ENCODE peak calls at places on chromosome 9, in eight cellular contexts. One of them, this sample, is unnamed.

GRCh38 chr9:101353683-101354082 is 31.1 kb downstream of the BAAT start:
- DNase-seq in CD8-positive, alpha-beta memory T cell: no peak
- DNase-seq in upper lobe of right lung: no peak
- DNase-seq in lower lobe of right lung: no peak
- DNase-seq in colonic mucosa: no peak
- DNase-seq in mammary epithelial cell: no peak
- DNase-seq in cardiac muscle cell: no peak
- DNase-seq in hypothalamus: no peak
- DNase-seq in this sample: no peak

GRCh38 chr9:93266521-93267001 is 82.6 kb downstream of the WNK2 start:
- DNase-seq in cardiac muscle cell: no peak
- DNase-seq in lower lobe of right lung: no peak
- DNase-seq in colonic mucosa: peak
- DNase-seq in CD8-positive, alpha-beta memory T cell: no peak
- DNase-seq in hypothalamus: no peak
- DNase-seq in upper lobe of right lung: no peak
- DNase-seq in mammary epithelial cell: no peak
- DNase-seq in this sample: peak

GRCh38 chr9:100505564-100506159 is 32.7 kb downstream of the TMEFF1 start:
- DNase-seq in mammary epithelial cell: peak
- DNase-seq in cardiac muscle cell: peak
- DNase-seq in lower lobe of right lung: peak
- DNase-seq in hypothalamus: no peak
- DNase-seq in upper lobe of right lung: peak
- DNase-seq in CD8-positive, alpha-beta memory T cell: peak
- DNase-seq in colonic mucosa: peak
- DNase-seq in this sample: peak

GRCh38 chr9:121638399-121638798 is 13.0 kb upstream of the DAB2IP start:
- DNase-seq in colonic mucosa: no peak
- DNase-seq in cardiac muscle cell: no peak
- DNase-seq in mammary epithelial cell: no peak
- DNase-seq in hypothalamus: no peak
- DNase-seq in CD8-positive, alpha-beta memory T cell: no peak
- DNase-seq in lower lobe of right lung: no peak
- DNase-seq in upper lobe of right lung: no peak
- DNase-seq in this sample: no peak

GRCh38 chr9:91114450-91114849 is 247.3 kb downstream of the AUH start:
- DNase-seq in mammary epithelial cell: no peak
- DNase-seq in CD8-positive, alpha-beta memory T cell: no peak
- DNase-seq in colonic mucosa: no peak
- DNase-seq in hypothalamus: no peak
- DNase-seq in lower lobe of right lung: no peak
- DNase-seq in upper lobe of right lung: no peak
- DNase-seq in cardiac muscle cell: no peak
- DNase-seq in this sample: no peak

GRCh38 chr9:34437006-34437925 is 21.1 kb downstream of the FAM219A start:
- DNase-seq in hypothalamus: no peak
- DNase-seq in upper lobe of right lung: no peak
- DNase-seq in mammary epithelial cell: peak
- DNase-seq in colonic mucosa: peak
- DNase-seq in cardiac muscle cell: peak
- DNase-seq in CD8-positive, alpha-beta memory T cell: peak
- DNase-seq in lower lobe of right lung: no peak
- DNase-seq in this sample: no peak

GRCh38 chr9:128340691-128341434 is 536 bp downstream of the SLC27A4 start:
- DNase-seq in upper lobe of right lung: no peak
- DNase-seq in cardiac muscle cell: peak
- DNase-seq in hypothalamus: no peak
- DNase-seq in mammary epithelial cell: no peak
- DNase-seq in CD8-positive, alpha-beta memory T cell: no peak
- DNase-seq in lower lobe of right lung: no peak
- DNase-seq in colonic mucosa: peak
- DNase-seq in this sample: no peak

GRCh38 chr9:96646081-96646991 is 8.8 kb downstream of the PRXL2C start:
- DNase-seq in colonic mucosa: no peak
- DNase-seq in CD8-positive, alpha-beta memory T cell: no peak
- DNase-seq in cardiac muscle cell: peak
- DNase-seq in hypothalamus: no peak
- DNase-seq in lower lobe of right lung: no peak
- DNase-seq in upper lobe of right lung: no peak
- DNase-seq in mammary epithelial cell: no peak
- DNase-seq in this sample: peak

GRCh38 chr9:126860757-126861466 is 473 bp downstream of the ZBTB34 start:
- DNase-seq in CD8-positive, alpha-beta memory T cell: no peak
- DNase-seq in mammary epithelial cell: peak
- DNase-seq in upper lobe of right lung: peak
- DNase-seq in colonic mucosa: peak
- DNase-seq in cardiac muscle cell: peak
- DNase-seq in lower lobe of right lung: peak
- DNase-seq in hypothalamus: no peak
- DNase-seq in this sample: no peak